ENCODE peak calls at places on chromosomes 2 and 18, in seven cellular contexts. One of them, this sample, is unnamed.

GRCh38 chr18:13256444-13257305 is 38.1 kb downstream of the LDLRAD4 start:
- DNase-seq in lower lobe of right lung: no peak
- DNase-seq in endothelial cell: no peak
- DNase-seq in osteocyte: peak; percentile 66
- DNase-seq in cardiac muscle cell: no peak
- DNase-seq in thyroid gland: no peak
- DNase-seq in sigmoid colon: no peak
- DNase-seq in this sample: no peak

GRCh38 chr2:239942871-239943311 is 82.3 kb downstream of the NDUFA10 start:
- DNase-seq in lower lobe of right lung: peak; percentile 23
- DNase-seq in thyroid gland: no peak
- DNase-seq in sigmoid colon: peak; percentile 38
- DNase-seq in cardiac muscle cell: no peak
- DNase-seq in endothelial cell: no peak
- DNase-seq in osteocyte: no peak
- DNase-seq in this sample: no peak

GRCh38 chr2:2226326-2226725 is 104.7 kb downstream of the MYT1L start:
- DNase-seq in lower lobe of right lung: no peak
- DNase-seq in endothelial cell: no peak
- DNase-seq in cardiac muscle cell: no peak
- DNase-seq in sigmoid colon: no peak
- DNase-seq in osteocyte: no peak
- DNase-seq in thyroid gland: no peak
- DNase-seq in this sample: no peak

GRCh38 chr2:42788478-42788793 is 3.9 kb downstream of the HAAO start:
- DNase-seq in thyroid gland: no peak
- DNase-seq in endothelial cell: no peak
- DNase-seq in cardiac muscle cell: no peak
- DNase-seq in lower lobe of right lung: no peak
- DNase-seq in sigmoid colon: no peak
- DNase-seq in osteocyte: no peak
- DNase-seq in this sample: no peak

GRCh38 chr2:65554765-65555561 is 122.6 kb upstream of the SPRED2 start:
- DNase-seq in endothelial cell: no peak
- DNase-seq in thyroid gland: no peak
- DNase-seq in cardiac muscle cell: no peak
- DNase-seq in osteocyte: no peak
- DNase-seq in sigmoid colon: no peak
- DNase-seq in lower lobe of right lung: no peak
- DNase-seq in this sample: no peak

GRCh38 chr18:72811047-72811446 is 56.7 kb downstream of the NETO1 start:
- DNase-seq in endothelial cell: no peak
- DNase-seq in cardiac muscle cell: no peak
- DNase-seq in osteocyte: no peak
- DNase-seq in sigmoid colon: no peak
- DNase-seq in thyroid gland: no peak
- DNase-seq in lower lobe of right lung: no peak
- DNase-seq in this sample: no peak

GRCh38 chr2:20089715-20090464 is 38.5 kb upstream of the LAPTM4A start:
- DNase-seq in thyroid gland: no peak
- DNase-seq in osteocyte: no peak
- DNase-seq in cardiac muscle cell: no peak
- DNase-seq in sigmoid colon: no peak
- DNase-seq in lower lobe of right lung: no peak
- DNase-seq in endothelial cell: no peak
- DNase-seq in this sample: no peak

GRCh38 chr2:174752403-174753037 is 11.8 kb downstream of the CHRNA1 start:
- DNase-seq in lower lobe of right lung: no peak
- DNase-seq in sigmoid colon: no peak
- DNase-seq in endothelial cell: no peak
- DNase-seq in thyroid gland: no peak
- DNase-seq in osteocyte: no peak
- DNase-seq in cardiac muscle cell: no peak
- DNase-seq in this sample: no peak

GRCh38 chr18:62998443-62998842 is 283.1 kb downstream of the PHLPP1 start:
- DNase-seq in lower lobe of right lung: no peak
- DNase-seq in endothelial cell: no peak
- DNase-seq in cardiac muscle cell: no peak
- DNase-seq in osteocyte: peak; percentile 80
- DNase-seq in sigmoid colon: no peak
- DNase-seq in thyroid gland: no peak
- DNase-seq in this sample: no peak

GRCh38 chr2:241977557-241978300 is 108.2 kb downstream of the RTP5 start:
- DNase-seq in lower lobe of right lung: no peak
- DNase-seq in sigmoid colon: no peak
- DNase-seq in endothelial cell: no peak
- DNase-seq in thyroid gland: no peak
- DNase-seq in osteocyte: no peak
- DNase-seq in cardiac muscle cell: no peak
- DNase-seq in this sample: no peak

GRCh38 chr2:195532628-195533271 is 124.3 kb upstream of the SLC39A10 start:
- DNase-seq in endothelial cell: no peak
- DNase-seq in osteocyte: no peak
- DNase-seq in lower lobe of right lung: no peak
- DNase-seq in sigmoid colon: no peak
- DNase-seq in cardiac muscle cell: peak; percentile 46
- DNase-seq in thyroid gland: peak; percentile 15
- DNase-seq in this sample: no peak

GRCh38 chr2:3624059-3624794 is 29.3 kb downstream of the COLEC11 start:
- DNase-seq in thyroid gland: no peak
- DNase-seq in cardiac muscle cell: no peak
- DNase-seq in endothelial cell: no peak
- DNase-seq in lower lobe of right lung: no peak
- DNase-seq in sigmoid colon: peak; percentile 25
- DNase-seq in osteocyte: no peak
- DNase-seq in this sample: no peak

GRCh38 chr2:223626713-223627112 is 24.6 kb upstream of the SCG2 start:
- DNase-seq in lower lobe of right lung: no peak
- DNase-seq in endothelial cell: no peak
- DNase-seq in osteocyte: no peak
- DNase-seq in thyroid gland: no peak
- DNase-seq in sigmoid colon: no peak
- DNase-seq in cardiac muscle cell: no peak
- DNase-seq in this sample: no peak

GRCh38 chr2:64905338-64906024 is 83.7 kb upstream of the SLC1A4 start:
- DNase-seq in cardiac muscle cell: no peak
- DNase-seq in endothelial cell: no peak
- DNase-seq in thyroid gland: no peak
- DNase-seq in lower lobe of right lung: peak; percentile 65
- DNase-seq in osteocyte: no peak
- DNase-seq in sigmoid colon: no peak
- DNase-seq in this sample: no peak

GRCh38 chr2:200129756-200130462 is 174.5 kb downstream of the MAIP1 start:
- DNase-seq in thyroid gland: no peak
- DNase-seq in osteocyte: no peak
- DNase-seq in endothelial cell: no peak
- DNase-seq in lower lobe of right lung: no peak
- DNase-seq in sigmoid colon: no peak
- DNase-seq in cardiac muscle cell: no peak
- DNase-seq in this sample: no peak

GRCh38 chr2:230893881-230894781 is 29.4 kb downstream of the ITM2C start:
- DNase-seq in cardiac muscle cell: no peak
- DNase-seq in thyroid gland: peak; percentile 47
- DNase-seq in osteocyte: no peak
- DNase-seq in sigmoid colon: peak; percentile 52
- DNase-seq in endothelial cell: no peak
- DNase-seq in lower lobe of right lung: no peak
- DNase-seq in this sample: no peak

GRCh38 chr2:160324161-160324768 is 124.2 kb upstream of the ITGB6 start:
- DNase-seq in cardiac muscle cell: peak; percentile 59
- DNase-seq in lower lobe of right lung: peak; percentile 61
- DNase-seq in osteocyte: no peak
- DNase-seq in sigmoid colon: peak; percentile 77
- DNase-seq in endothelial cell: peak; percentile 53
- DNase-seq in thyroid gland: peak; percentile 68
- DNase-seq in this sample: peak; percentile 43

GRCh38 chr2:223994562-223995162 is 37.4 kb downstream of the MRPL44 start:
- DNase-seq in lower lobe of right lung: no peak
- DNase-seq in sigmoid colon: no peak
- DNase-seq in thyroid gland: no peak
- DNase-seq in endothelial cell: no peak
- DNase-seq in osteocyte: no peak
- DNase-seq in cardiac muscle cell: no peak
- DNase-seq in this sample: no peak

GRCh38 chr18:22846088-22846683 is 86.9 kb upstream of the RBBP8 start:
- DNase-seq in osteocyte: no peak
- DNase-seq in lower lobe of right lung: no peak
- DNase-seq in endothelial cell: no peak
- DNase-seq in sigmoid colon: no peak
- DNase-seq in thyroid gland: no peak
- DNase-seq in cardiac muscle cell: peak; percentile 45
- DNase-seq in this sample: no peak
- TF ChIP-seq CTCF in osteocyte: peak; percentile 57
- TF ChIP-seq CTCF in lower lobe of right lung: no peak
- TF ChIP-seq CTCF in endothelial cell: peak; percentile 10
- TF ChIP-seq CTCF in sigmoid colon: no peak
- TF ChIP-seq CTCF in thyroid gland: peak; percentile 54
- TF ChIP-seq CTCF in cardiac muscle cell: peak; percentile 59
- TF ChIP-seq CTCF in this sample: peak; percentile 24

GRCh38 chr2:16126969-16127940 is 186.9 kb downstream of the MYCN start:
- DNase-seq in endothelial cell: no peak
- DNase-seq in osteocyte: peak; percentile 44
- DNase-seq in thyroid gland: no peak
- DNase-seq in sigmoid colon: no peak
- DNase-seq in cardiac muscle cell: no peak
- DNase-seq in lower lobe of right lung: no peak
- DNase-seq in this sample: no peak
- TF ChIP-seq CTCF in endothelial cell: no peak
- TF ChIP-seq CTCF in osteocyte: no peak
- TF ChIP-seq CTCF in thyroid gland: no peak
- TF ChIP-seq CTCF in sigmoid colon: no peak
- TF ChIP-seq CTCF in cardiac muscle cell: no peak
- TF ChIP-seq CTCF in lower lobe of right lung: no peak
- TF ChIP-seq CTCF in this sample: no peak

DNA sequence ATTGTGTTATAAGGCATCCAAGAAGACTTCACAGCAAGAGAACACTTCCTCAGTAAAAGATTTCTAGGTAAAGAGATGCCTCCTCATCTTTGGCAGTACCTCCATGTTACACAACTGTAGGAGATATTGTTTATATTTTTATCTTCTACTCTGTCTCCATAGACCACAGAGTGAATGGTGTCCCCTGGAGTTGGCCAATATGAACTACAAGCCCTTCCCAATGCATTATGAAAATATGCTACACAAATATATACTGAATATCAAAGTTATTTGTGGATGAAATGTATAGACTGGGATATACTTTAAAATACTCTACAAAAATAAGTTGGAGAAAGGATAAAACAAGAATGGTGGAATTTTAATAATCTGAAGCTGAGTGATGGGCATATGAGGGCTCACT is 46.7 kb downstream of the MBOAT2 start:
- DNase-seq in sigmoid colon: no peak
- DNase-seq in cardiac muscle cell: no peak
- DNase-seq in osteocyte: no peak
- DNase-seq in thyroid gland: no peak
- DNase-seq in lower lobe of right lung: no peak
- DNase-seq in endothelial cell: no peak
- DNase-seq in this sample: no peak
- TF ChIP-seq CTCF in sigmoid colon: no peak
- TF ChIP-seq CTCF in cardiac muscle cell: peak; percentile 28
- TF ChIP-seq CTCF in osteocyte: no peak
- TF ChIP-seq CTCF in thyroid gland: no peak
- TF ChIP-seq CTCF in lower lobe of right lung: no peak
- TF ChIP-seq CTCF in endothelial cell: no peak
- TF ChIP-seq CTCF in this sample: no peak

GRCh38 chr2:105815401-105815800 is 70.7 kb downstream of the NCK2 start:
- DNase-seq in thyroid gland: peak; percentile 62
- DNase-seq in cardiac muscle cell: no peak
- DNase-seq in sigmoid colon: no peak
- DNase-seq in endothelial cell: no peak
- DNase-seq in osteocyte: no peak
- DNase-seq in lower lobe of right lung: no peak
- DNase-seq in this sample: no peak
- TF ChIP-seq CTCF in thyroid gland: no peak
- TF ChIP-seq CTCF in cardiac muscle cell: no peak
- TF ChIP-seq CTCF in sigmoid colon: no peak
- TF ChIP-seq CTCF in endothelial cell: no peak
- TF ChIP-seq CTCF in osteocyte: no peak
- TF ChIP-seq CTCF in lower lobe of right lung: no peak
- TF ChIP-seq CTCF in this sample: no peak

GRCh38 chr18:3441290-3441689 is 8.7 kb upstream of the TGIF1 start:
- DNase-seq in thyroid gland: peak; percentile 55
- DNase-seq in sigmoid colon: no peak
- DNase-seq in endothelial cell: peak; percentile 39
- DNase-seq in cardiac muscle cell: peak; percentile 58
- DNase-seq in osteocyte: no peak
- DNase-seq in lower lobe of right lung: no peak
- DNase-seq in this sample: peak; percentile 12
- TF ChIP-seq CTCF in thyroid gland: peak; percentile 55
- TF ChIP-seq CTCF in sigmoid colon: peak; percentile 35
- TF ChIP-seq CTCF in endothelial cell: no peak
- TF ChIP-seq CTCF in cardiac muscle cell: peak; percentile 24
- TF ChIP-seq CTCF in osteocyte: peak; percentile 55
- TF ChIP-seq CTCF in lower lobe of right lung: peak; percentile 36
- TF ChIP-seq CTCF in this sample: peak; percentile 28

GRCh38 chr2:39530423-39530866 is 93.4 kb upstream of the MAP4K3 start:
- DNase-seq in thyroid gland: no peak
- DNase-seq in osteocyte: no peak
- DNase-seq in endothelial cell: no peak
- DNase-seq in cardiac muscle cell: no peak
- DNase-seq in sigmoid colon: no peak
- DNase-seq in lower lobe of right lung: no peak
- DNase-seq in this sample: no peak
- TF ChIP-seq CTCF in thyroid gland: no peak
- TF ChIP-seq CTCF in osteocyte: peak; percentile 48
- TF ChIP-seq CTCF in endothelial cell: no peak
- TF ChIP-seq CTCF in cardiac muscle cell: no peak
- TF ChIP-seq CTCF in sigmoid colon: no peak
- TF ChIP-seq CTCF in lower lobe of right lung: no peak
- TF ChIP-seq CTCF in this sample: no peak

This sample was measured in nephron progenitor cell.